ENCODE peak calls at places on chromosomes 1 and 21, in four cellular contexts. One of them, this sample, is unnamed.

GRCh38 chr1:119286587-119287181 is 81.9 kb upstream of the HAO2 start:
- DNase-seq in thoracic aorta: no peak
- DNase-seq in neuronal stem cell: peak
- DNase-seq in left kidney: peak
- DNase-seq in this sample: no peak

GRCh38 chr1:31583995-31584868 is 7.9 kb downstream of the TINAGL1 start:
- DNase-seq in thoracic aorta: peak
- DNase-seq in neuronal stem cell: no peak
- DNase-seq in left kidney: peak
- DNase-seq in this sample: peak

GRCh38 chr1:11145741-11146140 is 43.4 kb upstream of the ANGPTL7 start:
- DNase-seq in thoracic aorta: no peak
- DNase-seq in neuronal stem cell: no peak
- DNase-seq in left kidney: no peak
- DNase-seq in this sample: no peak

GRCh38 chr1:220878223-220879081 is 791 bp upstream of the HLX start:
- DNase-seq in thoracic aorta: no peak
- DNase-seq in neuronal stem cell: no peak
- DNase-seq in left kidney: peak
- DNase-seq in this sample: peak

GRCh38 chr1:220807726-220808125 is 21.0 kb downstream of the MTARC1 start:
- DNase-seq in thoracic aorta: no peak
- DNase-seq in neuronal stem cell: no peak
- DNase-seq in left kidney: no peak
- DNase-seq in this sample: no peak

GRCh38 chr1:112146201-112146715 is 156.8 kb upstream of the KCND3 start:
- DNase-seq in thoracic aorta: no peak
- DNase-seq in neuronal stem cell: no peak
- DNase-seq in left kidney: no peak
- DNase-seq in this sample: no peak

GRCh38 chr1:157966034-157966671 is 27.3 kb upstream of the KIRREL1 start:
- DNase-seq in thoracic aorta: no peak
- DNase-seq in neuronal stem cell: no peak
- DNase-seq in left kidney: peak
- DNase-seq in this sample: no peak

GRCh38 chr1:217462159-217462558 is 168.7 kb downstream of the GPATCH2 start:
- DNase-seq in thoracic aorta: no peak
- DNase-seq in neuronal stem cell: no peak
- DNase-seq in left kidney: no peak
- DNase-seq in this sample: no peak

GRCh38 chr1:213647864-213648650 is 339.7 kb upstream of the PROX1 start:
- DNase-seq in thoracic aorta: no peak
- DNase-seq in neuronal stem cell: no peak
- DNase-seq in left kidney: no peak
- DNase-seq in this sample: no peak

GRCh38 chr21:26766826-26767325 is 78.3 kb downstream of the ADAMTS1 start:
- DNase-seq in thoracic aorta: no peak
- DNase-seq in neuronal stem cell: no peak
- DNase-seq in left kidney: no peak
- DNase-seq in this sample: no peak

GRCh38 chr1:150267896-150268295 is 920 bp downstream of the APH1A start:
- DNase-seq in thoracic aorta: no peak
- DNase-seq in neuronal stem cell: no peak
- DNase-seq in left kidney: no peak
- DNase-seq in this sample: no peak

GRCh38 chr1:202010042-202011015 is at the start of gene ELF3:
- DNase-seq in thoracic aorta: no peak
- DNase-seq in neuronal stem cell: peak
- DNase-seq in left kidney: peak
- DNase-seq in this sample: no peak

GRCh38 chr1:243559575-243560172 is 290.4 kb downstream of the AKT3 start:
- DNase-seq in thoracic aorta: no peak
- DNase-seq in neuronal stem cell: no peak
- DNase-seq in left kidney: no peak
- DNase-seq in this sample: no peak

GRCh38 chr1:234778215-234779159 is 168.5 kb upstream of the IRF2BP2 start:
- DNase-seq in thoracic aorta: no peak
- DNase-seq in neuronal stem cell: no peak
- DNase-seq in left kidney: peak
- DNase-seq in this sample: peak

GRCh38 chr21:37204580-37204979 is 62.6 kb downstream of the VPS26C start:
- DNase-seq in thoracic aorta: no peak
- DNase-seq in neuronal stem cell: no peak
- DNase-seq in left kidney: no peak
- DNase-seq in this sample: no peak

GRCh38 chr1:173688300-173688699 is 18.6 kb upstream of the ANKRD45 start:
- DNase-seq in thoracic aorta: no peak
- DNase-seq in neuronal stem cell: no peak
- DNase-seq in left kidney: no peak
- DNase-seq in this sample: no peak

GRCh38 chr1:202998836-202999750 is 8.1 kb upstream of the TMEM183A start:
- DNase-seq in thoracic aorta: peak
- DNase-seq in neuronal stem cell: peak
- DNase-seq in left kidney: peak
- DNase-seq in this sample: peak

GRCh38 chr1:244920911-244921310 is 56.6 kb upstream of the HNRNPU start:
- DNase-seq in thoracic aorta: no peak
- DNase-seq in neuronal stem cell: no peak
- DNase-seq in left kidney: no peak
- DNase-seq in this sample: no peak

GRCh38 chr21:29148535-29148934 is 18.1 kb downstream of the MAP3K7CL start:
- DNase-seq in thoracic aorta: no peak
- DNase-seq in neuronal stem cell: no peak
- DNase-seq in left kidney: no peak
- DNase-seq in this sample: no peak

GRCh38 chr1:3577711-3578432 is 33.4 kb downstream of the MEGF6 start:
- DNase-seq in thoracic aorta: no peak
- DNase-seq in neuronal stem cell: no peak
- DNase-seq in left kidney: peak
- DNase-seq in this sample: no peak

GRCh38 chr1:220803401-220804201 is 16.9 kb downstream of the MTARC1 start:
- DNase-seq in thoracic aorta: no peak
- DNase-seq in neuronal stem cell: no peak
- DNase-seq in left kidney: peak
- DNase-seq in this sample: peak

GRCh38 chr21:15293251-15293650 is 228.5 kb upstream of the NRIP1 start:
- DNase-seq in thoracic aorta: no peak
- DNase-seq in neuronal stem cell: peak
- DNase-seq in left kidney: peak
- DNase-seq in this sample: peak

GRCh38 chr1:18302788-18303413 is 177.8 kb upstream of the KLHDC7A start:
- DNase-seq in thoracic aorta: no peak
- DNase-seq in neuronal stem cell: no peak
- DNase-seq in left kidney: no peak
- DNase-seq in this sample: no peak

GRCh38 chr21:33327792-33328433 is 3.1 kb downstream of the IFNAR1 start:
- DNase-seq in thoracic aorta: no peak
- DNase-seq in neuronal stem cell: no peak
- DNase-seq in left kidney: no peak
- DNase-seq in this sample: no peak

GRCh38 chr1:171645553-171646336 is 6.7 kb downstream of the MYOC start:
- DNase-seq in thoracic aorta: peak
- DNase-seq in neuronal stem cell: no peak
- DNase-seq in left kidney: peak
- DNase-seq in this sample: peak

GRCh38 chr21:45439901-45440461 is 35.0 kb downstream of the COL18A1 start:
- DNase-seq in thoracic aorta: no peak
- DNase-seq in neuronal stem cell: no peak
- DNase-seq in left kidney: no peak
- DNase-seq in this sample: no peak

GRCh38 chr1:5111581-5111980 is 457.2 kb downstream of the AJAP1 start:
- DNase-seq in thoracic aorta: no peak
- DNase-seq in neuronal stem cell: no peak
- DNase-seq in left kidney: no peak
- DNase-seq in this sample: no peak

GRCh38 chr1:48878191-48878940 is 101.7 kb upstream of the BEND5 start:
- DNase-seq in thoracic aorta: no peak
- DNase-seq in neuronal stem cell: no peak
- DNase-seq in left kidney: peak
- DNase-seq in this sample: no peak

GRCh38 chr1:55445416-55445815 is 230.3 kb upstream of the USP24 start:
- DNase-seq in thoracic aorta: no peak
- DNase-seq in neuronal stem cell: no peak
- DNase-seq in left kidney: no peak
- DNase-seq in this sample: no peak

GRCh38 chr1:5500541-5500940 is 491.7 kb downstream of the NPHP4 start:
- DNase-seq in thoracic aorta: no peak
- DNase-seq in neuronal stem cell: no peak
- DNase-seq in left kidney: no peak
- DNase-seq in this sample: no peak

GRCh38 chr1:18344755-18345154 is 136.0 kb upstream of the KLHDC7A start:
- DNase-seq in thoracic aorta: no peak
- DNase-seq in neuronal stem cell: no peak
- DNase-seq in left kidney: peak
- DNase-seq in this sample: no peak

GRCh38 chr1:188782220-188782841 is 1695.3 kb downstream of the BRINP3 start:
- DNase-seq in thoracic aorta: no peak
- DNase-seq in neuronal stem cell: peak
- DNase-seq in left kidney: peak
- DNase-seq in this sample: no peak

GRCh38 chr1:165364432-165365133 is 8.1 kb upstream of the LMX1A start:
- DNase-seq in thoracic aorta: no peak
- DNase-seq in neuronal stem cell: no peak
- DNase-seq in left kidney: no peak
- DNase-seq in this sample: no peak

GRCh38 chr1:195886000-195886399 is 722.2 kb downstream of the KCNT2 start:
- DNase-seq in thoracic aorta: no peak
- DNase-seq in neuronal stem cell: no peak
- DNase-seq in left kidney: no peak
- DNase-seq in this sample: no peak

GRCh38 chr1:53066941-53067738 is 5.1 kb downstream of the PODN start:
- DNase-seq in thoracic aorta: no peak
- DNase-seq in neuronal stem cell: no peak
- DNase-seq in left kidney: no peak
- DNase-seq in this sample: no peak

GRCh38 chr1:72620453-72620852 is 338.1 kb upstream of the NEGR1 start:
- DNase-seq in thoracic aorta: no peak
- DNase-seq in neuronal stem cell: no peak
- DNase-seq in left kidney: no peak
- DNase-seq in this sample: no peak

GRCh38 chr1:5466487-5466886 is 525.7 kb downstream of the NPHP4 start:
- DNase-seq in thoracic aorta: no peak
- DNase-seq in neuronal stem cell: no peak
- DNase-seq in left kidney: no peak
- DNase-seq in this sample: no peak

GRCh38 chr1:156652131-156652991 is 10.4 kb downstream of the BCAN start:
- DNase-seq in thoracic aorta: no peak
- DNase-seq in neuronal stem cell: no peak
- DNase-seq in left kidney: peak
- DNase-seq in this sample: no peak

GRCh38 chr1:20935717-20936116 is 148.6 kb upstream of the HP1BP3 start:
- DNase-seq in thoracic aorta: no peak
- DNase-seq in neuronal stem cell: no peak
- DNase-seq in left kidney: no peak
- DNase-seq in this sample: no peak